ENCODE peak calls at places on chromosomes 12 and 14, in six cellular contexts. One of them, this sample, is unnamed.

GRCh38 chr12:76020731-76021672 is 10.6 kb downstream of the PHLDA1 start:
- DNase-seq in KBM-7: peak; percentile 63
- DNase-seq in anterior cingulate cortex: no peak
- DNase-seq in erythroblast: no peak
- DNase-seq in SW 1271: peak; percentile 96
- DNase-seq in AG20443: peak; percentile 84
- DNase-seq in this sample: peak; percentile 84

GRCh38 chr14:88879016-88879415 is 54.6 kb downstream of the TTC8 start:
- DNase-seq in KBM-7: no peak
- DNase-seq in anterior cingulate cortex: no peak
- DNase-seq in erythroblast: no peak
- DNase-seq in SW 1271: peak; percentile 40
- DNase-seq in AG20443: peak; percentile 49
- DNase-seq in this sample: no peak

GRCh38 chr12:16531623-16532022 is 74.3 kb downstream of the LMO3 start:
- DNase-seq in KBM-7: no peak
- DNase-seq in anterior cingulate cortex: no peak
- DNase-seq in erythroblast: no peak
- DNase-seq in SW 1271: no peak
- DNase-seq in AG20443: no peak
- DNase-seq in this sample: no peak

GRCh38 chr12:118404876-118405521 is 28.6 kb downstream of the SUDS3 start:
- DNase-seq in KBM-7: peak; percentile 77
- DNase-seq in anterior cingulate cortex: no peak
- DNase-seq in erythroblast: peak; percentile 74
- DNase-seq in SW 1271: peak; percentile 69
- DNase-seq in AG20443: peak; percentile 58
- DNase-seq in this sample: peak; percentile 37

GRCh38 chr12:128817115-128818015 is 6.4 kb downstream of the SLC15A4 start:
- DNase-seq in KBM-7: no peak
- DNase-seq in anterior cingulate cortex: peak; percentile 20
- DNase-seq in erythroblast: no peak
- DNase-seq in SW 1271: no peak
- DNase-seq in AG20443: peak; percentile 77
- DNase-seq in this sample: no peak

GRCh38 chr12:52032431-52032796 is 18.8 kb upstream of the NR4A1 start:
- DNase-seq in KBM-7: no peak
- DNase-seq in anterior cingulate cortex: peak; percentile 29
- DNase-seq in erythroblast: no peak
- DNase-seq in SW 1271: no peak
- DNase-seq in AG20443: peak; percentile 68
- DNase-seq in this sample: no peak

GRCh38 chr12:91921555-91921954 is 224.1 kb downstream of the BTG1 start:
- DNase-seq in KBM-7: no peak
- DNase-seq in anterior cingulate cortex: no peak
- DNase-seq in erythroblast: no peak
- DNase-seq in SW 1271: no peak
- DNase-seq in AG20443: no peak
- DNase-seq in this sample: no peak

GRCh38 chr12:95286713-95287112 is 69.1 kb downstream of the VEZT start:
- DNase-seq in KBM-7: no peak
- DNase-seq in anterior cingulate cortex: no peak
- DNase-seq in erythroblast: no peak
- DNase-seq in SW 1271: no peak
- DNase-seq in AG20443: no peak
- DNase-seq in this sample: no peak

GRCh38 chr12:75959506-75959905 is 72.1 kb downstream of the PHLDA1 start:
- DNase-seq in KBM-7: no peak
- DNase-seq in anterior cingulate cortex: no peak
- DNase-seq in erythroblast: no peak
- DNase-seq in SW 1271: no peak
- DNase-seq in AG20443: peak; percentile 35
- DNase-seq in this sample: no peak

GRCh38 chr12:47361389-47362031 is 281.8 kb upstream of the AMIGO2 start:
- DNase-seq in KBM-7: peak; percentile 66
- DNase-seq in anterior cingulate cortex: no peak
- DNase-seq in erythroblast: peak; percentile 29
- DNase-seq in SW 1271: peak; percentile 30
- DNase-seq in AG20443: no peak
- DNase-seq in this sample: no peak

GRCh38 chr14:99212199-99212598 is 59.8 kb downstream of the BCL11B start:
- DNase-seq in KBM-7: no peak
- DNase-seq in anterior cingulate cortex: no peak
- DNase-seq in erythroblast: no peak
- DNase-seq in SW 1271: no peak
- DNase-seq in AG20443: no peak
- DNase-seq in this sample: no peak

GRCh38 chr12:12432373-12432772 is 75.5 kb downstream of the BORCS5 start:
- DNase-seq in KBM-7: no peak
- DNase-seq in anterior cingulate cortex: no peak
- DNase-seq in erythroblast: no peak
- DNase-seq in SW 1271: no peak
- DNase-seq in AG20443: no peak
- DNase-seq in this sample: no peak

GRCh38 chr14:68669644-68670343 is 123.1 kb downstream of the ZFP36L1 start:
- DNase-seq in KBM-7: no peak
- DNase-seq in anterior cingulate cortex: no peak
- DNase-seq in erythroblast: no peak
- DNase-seq in SW 1271: no peak
- DNase-seq in AG20443: no peak
- DNase-seq in this sample: no peak

GRCh38 chr12:115910057-115910456 is 367.4 kb downstream of the MED13L start:
- DNase-seq in KBM-7: no peak
- DNase-seq in anterior cingulate cortex: no peak
- DNase-seq in erythroblast: no peak
- DNase-seq in SW 1271: no peak
- DNase-seq in AG20443: no peak
- DNase-seq in this sample: no peak

GRCh38 chr12:127149226-127149964 is 1117.6 kb upstream of the TMEM132C start:
- DNase-seq in KBM-7: no peak
- DNase-seq in anterior cingulate cortex: no peak
- DNase-seq in erythroblast: no peak
- DNase-seq in SW 1271: no peak
- DNase-seq in AG20443: peak; percentile 38
- DNase-seq in this sample: no peak

GRCh38 chr12:13582421-13582820 is 385.9 kb downstream of the EMP1 start:
- DNase-seq in KBM-7: no peak
- DNase-seq in anterior cingulate cortex: no peak
- DNase-seq in erythroblast: no peak
- DNase-seq in SW 1271: no peak
- DNase-seq in AG20443: no peak
- DNase-seq in this sample: no peak

GRCh38 chr14:67420102-67420739 is 8.3 kb upstream of the PLEK2 start:
- DNase-seq in KBM-7: peak; percentile 70
- DNase-seq in anterior cingulate cortex: no peak
- DNase-seq in erythroblast: peak; percentile 67
- DNase-seq in SW 1271: no peak
- DNase-seq in AG20443: no peak
- DNase-seq in this sample: no peak

GRCh38 chr12:95258803-95259202 is 41.2 kb downstream of the VEZT start:
- DNase-seq in KBM-7: no peak
- DNase-seq in anterior cingulate cortex: no peak
- DNase-seq in erythroblast: no peak
- DNase-seq in SW 1271: no peak
- DNase-seq in AG20443: no peak
- DNase-seq in this sample: no peak

GRCh38 chr12:98743362-98743953 is 98.4 kb downstream of the APAF1 start:
- DNase-seq in KBM-7: peak; percentile 52
- DNase-seq in anterior cingulate cortex: no peak
- DNase-seq in erythroblast: peak; percentile 37
- DNase-seq in SW 1271: no peak
- DNase-seq in AG20443: no peak
- DNase-seq in this sample: peak; percentile 21

GRCh38 chr12:78671295-78671694 is 193.3 kb upstream of the SYT1 start:
- DNase-seq in KBM-7: no peak
- DNase-seq in anterior cingulate cortex: no peak
- DNase-seq in erythroblast: no peak
- DNase-seq in SW 1271: no peak
- DNase-seq in AG20443: no peak
- DNase-seq in this sample: no peak

GRCh38 chr14:71625175-71625574 is 307.1 kb upstream of the RGS6 start:
- DNase-seq in KBM-7: no peak
- DNase-seq in anterior cingulate cortex: no peak
- DNase-seq in erythroblast: no peak
- DNase-seq in SW 1271: no peak
- DNase-seq in AG20443: no peak
- DNase-seq in this sample: no peak

GRCh38 chr12:40701756-40702155 is 9.5 kb downstream of the CNTN1 start:
- DNase-seq in KBM-7: no peak
- DNase-seq in anterior cingulate cortex: no peak
- DNase-seq in erythroblast: no peak
- DNase-seq in SW 1271: no peak
- DNase-seq in AG20443: no peak
- DNase-seq in this sample: no peak

GRCh38 chr12:55861396-55861795 is 18.7 kb upstream of the MMP19 start:
- DNase-seq in KBM-7: no peak
- DNase-seq in anterior cingulate cortex: no peak
- DNase-seq in erythroblast: no peak
- DNase-seq in SW 1271: no peak
- DNase-seq in AG20443: no peak
- DNase-seq in this sample: no peak

GRCh38 chr12:106586803-106587684 is 4.2 kb downstream of the RFX4 start:
- DNase-seq in KBM-7: no peak
- DNase-seq in anterior cingulate cortex: peak; percentile 38
- DNase-seq in erythroblast: no peak
- DNase-seq in SW 1271: no peak
- DNase-seq in AG20443: peak; percentile 24
- DNase-seq in this sample: no peak

GRCh38 chr12:55978393-55978792 is 4.5 kb downstream of the RAB5B start:
- DNase-seq in KBM-7: no peak
- DNase-seq in anterior cingulate cortex: no peak
- DNase-seq in erythroblast: no peak
- DNase-seq in SW 1271: no peak
- DNase-seq in AG20443: no peak
- DNase-seq in this sample: no peak

GRCh38 chr12:114045333-114045732 is 79.2 kb upstream of the RBM19 start:
- DNase-seq in KBM-7: no peak
- DNase-seq in anterior cingulate cortex: no peak
- DNase-seq in erythroblast: no peak
- DNase-seq in SW 1271: no peak
- DNase-seq in AG20443: peak; percentile 73
- DNase-seq in this sample: no peak

GRCh38 chr14:54890794-54891193 is 11.8 kb downstream of the GCH1 start:
- DNase-seq in KBM-7: no peak
- DNase-seq in anterior cingulate cortex: no peak
- DNase-seq in erythroblast: no peak
- DNase-seq in SW 1271: no peak
- DNase-seq in AG20443: no peak
- DNase-seq in this sample: no peak

GRCh38 chr14:58299665-58300202 is 1.4 kb downstream of the ARID4A start:
- DNase-seq in KBM-7: peak; percentile 48
- DNase-seq in anterior cingulate cortex: no peak
- DNase-seq in erythroblast: peak; percentile 55
- DNase-seq in SW 1271: peak; percentile 38
- DNase-seq in AG20443: peak; percentile 18
- DNase-seq in this sample: no peak

GRCh38 chr12:68240975-68241374 is 12.4 kb downstream of the IL22 start:
- DNase-seq in KBM-7: no peak
- DNase-seq in anterior cingulate cortex: no peak
- DNase-seq in erythroblast: peak; percentile 63
- DNase-seq in SW 1271: no peak
- DNase-seq in AG20443: peak; percentile 41
- DNase-seq in this sample: no peak